ENCODE peak calls at places on chromosomes 12 and 14, in ten cellular contexts. C is NCI-H510A; X is activated T-helper 1 cell treated with anti-CD3 and anti-CD28 coated beads, Interleukin-2, amount 50 U/mL, for 16 hours; Z is substantia nigra; S is pancreas; T is right lobe of liver; K is heart left ventricle; B is HCT116; Y is activated CD4-positive, alpha-beta T cell treated with anti-CD3 and anti-CD28 coated beads, Interleukin-2, amount 50 U/mL, for 1 hour; I is GM12891. J is an unnamed sample.

GRCh38 chr14:99179506-99179905 is 92.5 kb downstream of the BCL11B start:
- DNase-seq in C (no peak), X (no peak), Z (no peak), S (no peak), T (no peak), K (no peak), B (no peak), Y (no peak), I (no peak), J (no peak)

GRCh38 chr14:101371691-101372493 is 189.4 kb upstream of the DIO3 start:
- DNase-seq in C (no peak), X (no peak), Z (no peak), S (no peak), T (no peak), K (no peak), B (no peak), Y (no peak), I (no peak), J (no peak)

GRCh38 chr14:23559010-23559920 is 3.2 kb downstream of the THTPA start:
- DNase-seq in C (peak), X (peak), Z (peak), S (peak), T (no peak), K (peak), B (no peak), Y (peak), I (no peak), J (peak)

GRCh38 chr14:72732022-72732780 is 161.7 kb downstream of the DPF3 start:
- DNase-seq in C (no peak), X (no peak), Z (no peak), S (no peak), T (no peak), K (no peak), B (no peak), Y (no peak), I (no peak), J (no peak)

GRCh38 chr12:52837341-52837741 is 3.2 kb upstream of the KRT79 start:
- DNase-seq in C (no peak), X (no peak), Z (no peak), S (no peak), T (no peak), K (no peak), B (no peak), Y (no peak), I (no peak), J (no peak)

GRCh38 chr12:29743801-29744200 is 39.9 kb downstream of the TMTC1 start:
- DNase-seq in C (no peak), X (no peak), Z (no peak), S (no peak), T (no peak), K (no peak), B (no peak), Y (no peak), I (no peak), J (no peak)

GRCh38 chr12:3315201-3315661 is 175.8 kb upstream of the PRMT8 start:
- DNase-seq in C (peak), X (no peak), Z (no peak), S (peak), T (no peak), K (peak), B (no peak), Y (no peak), I (no peak), J (no peak)

GRCh38 chr14:100747021-100747586 is 20.4 kb downstream of the DLK1 start:
- DNase-seq in C (peak), X (no peak), Z (no peak), S (no peak), T (peak), K (no peak), B (peak), Y (no peak), I (no peak), J (no peak)

J was measured in NCI-H2107.